ENCODE peak calls at places on chromosome 6, in seven cellular contexts. One of them, this sample, is unnamed.

GRCh38 chr6:7813704-7814103 is 87.8 kb downstream of the BMP6 start:
- DNase-seq in fibroblast of the aortic adventitia: no peak
- DNase-seq in NCI-H774: no peak
- DNase-seq in body of pancreas: no peak
- DNase-seq in AG09319: no peak
- DNase-seq in HEK293T: peak; percentile 14
- DNase-seq in suprapubic skin: no peak
- DNase-seq in this sample: no peak

GRCh38 chr6:111985202-111985731 is 68.6 kb upstream of the CCN6 start:
- DNase-seq in fibroblast of the aortic adventitia: peak; percentile 85
- DNase-seq in NCI-H774: peak; percentile 58
- DNase-seq in body of pancreas: no peak
- DNase-seq in AG09319: no peak
- DNase-seq in HEK293T: no peak
- DNase-seq in suprapubic skin: no peak
- DNase-seq in this sample: no peak

GRCh38 chr6:14360565-14360964 is 243.0 kb downstream of the CD83 start:
- DNase-seq in fibroblast of the aortic adventitia: no peak
- DNase-seq in NCI-H774: no peak
- DNase-seq in body of pancreas: no peak
- DNase-seq in AG09319: no peak
- DNase-seq in HEK293T: no peak
- DNase-seq in suprapubic skin: no peak
- DNase-seq in this sample: no peak

GRCh38 chr6:89186762-89187161 is 30.4 kb downstream of the GABRR1 start:
- DNase-seq in fibroblast of the aortic adventitia: no peak
- DNase-seq in NCI-H774: no peak
- DNase-seq in body of pancreas: no peak
- DNase-seq in AG09319: no peak
- DNase-seq in HEK293T: no peak
- DNase-seq in suprapubic skin: no peak
- DNase-seq in this sample: no peak

GRCh38 chr6:26218824-26219223 is 131.6 kb downstream of the HFE start:
- DNase-seq in fibroblast of the aortic adventitia: no peak
- DNase-seq in NCI-H774: no peak
- DNase-seq in body of pancreas: no peak
- DNase-seq in AG09319: no peak
- DNase-seq in HEK293T: no peak
- DNase-seq in suprapubic skin: no peak
- DNase-seq in this sample: no peak

GRCh38 chr6:45743028-45743615 is 272.5 kb downstream of the CLIC5 start:
- DNase-seq in fibroblast of the aortic adventitia: no peak
- DNase-seq in NCI-H774: no peak
- DNase-seq in body of pancreas: no peak
- DNase-seq in AG09319: no peak
- DNase-seq in HEK293T: no peak
- DNase-seq in suprapubic skin: no peak
- DNase-seq in this sample: no peak

GRCh38 chr6:63897459-63897858 is 261.9 kb downstream of the PHF3 start:
- DNase-seq in fibroblast of the aortic adventitia: peak; percentile 84
- DNase-seq in NCI-H774: no peak
- DNase-seq in body of pancreas: no peak
- DNase-seq in AG09319: no peak
- DNase-seq in HEK293T: no peak
- DNase-seq in suprapubic skin: no peak
- DNase-seq in this sample: no peak

GRCh38 chr6:149856256-149856994 is 7.7 kb downstream of the LRP11 start:
- DNase-seq in fibroblast of the aortic adventitia: no peak
- DNase-seq in NCI-H774: no peak
- DNase-seq in body of pancreas: no peak
- DNase-seq in AG09319: no peak
- DNase-seq in HEK293T: no peak
- DNase-seq in suprapubic skin: no peak
- DNase-seq in this sample: no peak

GRCh38 chr6:83192456-83192855 is 609 bp downstream of the PGM3 start:
- DNase-seq in fibroblast of the aortic adventitia: peak; percentile 22
- DNase-seq in NCI-H774: no peak
- DNase-seq in body of pancreas: no peak
- DNase-seq in AG09319: no peak
- DNase-seq in HEK293T: no peak
- DNase-seq in suprapubic skin: no peak
- DNase-seq in this sample: no peak

GRCh38 chr6:35600659-35601125 is 88.0 kb upstream of the TULP1 start:
- DNase-seq in fibroblast of the aortic adventitia: no peak
- DNase-seq in NCI-H774: no peak
- DNase-seq in body of pancreas: no peak
- DNase-seq in AG09319: no peak
- DNase-seq in HEK293T: no peak
- DNase-seq in suprapubic skin: no peak
- DNase-seq in this sample: no peak

GRCh38 chr6:6875818-6876470 is 231.8 kb upstream of the RREB1 start:
- DNase-seq in fibroblast of the aortic adventitia: peak; percentile 45
- DNase-seq in NCI-H774: no peak
- DNase-seq in body of pancreas: no peak
- DNase-seq in AG09319: no peak
- DNase-seq in HEK293T: no peak
- DNase-seq in suprapubic skin: no peak
- DNase-seq in this sample: no peak

GRCh38 chr6:26251354-26252081 is 113.5 kb upstream of the BTN3A2 start:
- DNase-seq in fibroblast of the aortic adventitia: peak; percentile 93
- DNase-seq in NCI-H774: peak; percentile 86
- DNase-seq in body of pancreas: no peak
- DNase-seq in AG09319: peak; percentile 67
- DNase-seq in HEK293T: no peak
- DNase-seq in suprapubic skin: no peak
- DNase-seq in this sample: no peak

GRCh38 chr6:39892490-39893129 is 41.7 kb downstream of the MOCS1 start:
- DNase-seq in fibroblast of the aortic adventitia: peak; percentile 81
- DNase-seq in NCI-H774: peak; percentile 19
- DNase-seq in body of pancreas: peak; percentile 84
- DNase-seq in AG09319: peak; percentile 27
- DNase-seq in HEK293T: peak; percentile 72
- DNase-seq in suprapubic skin: no peak
- DNase-seq in this sample: no peak

GRCh38 chr6:52571099-52571755 is 5.6 kb downstream of the TRAM2 start:
- DNase-seq in fibroblast of the aortic adventitia: no peak
- DNase-seq in NCI-H774: no peak
- DNase-seq in body of pancreas: no peak
- DNase-seq in AG09319: no peak
- DNase-seq in HEK293T: no peak
- DNase-seq in suprapubic skin: no peak
- DNase-seq in this sample: no peak

GRCh38 chr6:151796842-151797530 is 10.5 kb upstream of the ESR1 start:
- DNase-seq in fibroblast of the aortic adventitia: peak; percentile 72
- DNase-seq in NCI-H774: no peak
- DNase-seq in body of pancreas: no peak
- DNase-seq in AG09319: no peak
- DNase-seq in HEK293T: no peak
- DNase-seq in suprapubic skin: no peak
- DNase-seq in this sample: no peak

GRCh38 chr6:129568015-129568414 is 142.0 kb downstream of the ARHGAP18 start:
- DNase-seq in fibroblast of the aortic adventitia: no peak
- DNase-seq in NCI-H774: no peak
- DNase-seq in body of pancreas: no peak
- DNase-seq in AG09319: no peak
- DNase-seq in HEK293T: no peak
- DNase-seq in suprapubic skin: no peak
- DNase-seq in this sample: no peak

GRCh38 chr6:136547336-136547735 is 2.9 kb downstream of the MAP7 start:
- DNase-seq in fibroblast of the aortic adventitia: peak; percentile 53
- DNase-seq in NCI-H774: no peak
- DNase-seq in body of pancreas: no peak
- DNase-seq in AG09319: no peak
- DNase-seq in HEK293T: peak; percentile 52
- DNase-seq in suprapubic skin: no peak
- DNase-seq in this sample: no peak

GRCh38 chr6:35428421-35429149 is 23.6 kb upstream of the FANCE start:
- DNase-seq in fibroblast of the aortic adventitia: no peak
- DNase-seq in NCI-H774: no peak
- DNase-seq in body of pancreas: no peak
- DNase-seq in AG09319: no peak
- DNase-seq in HEK293T: no peak
- DNase-seq in suprapubic skin: no peak
- DNase-seq in this sample: no peak

GRCh38 chr6:34462561-34462971 is 3.3 kb upstream of the PACSIN1 start:
- DNase-seq in fibroblast of the aortic adventitia: peak; percentile 10
- DNase-seq in NCI-H774: peak; percentile 76
- DNase-seq in body of pancreas: peak; percentile 36
- DNase-seq in AG09319: no peak
- DNase-seq in HEK293T: peak; percentile 72
- DNase-seq in suprapubic skin: no peak
- DNase-seq in this sample: no peak

GRCh38 chr6:56848105-56848504 is 106.8 kb upstream of the BEND6 start:
- DNase-seq in fibroblast of the aortic adventitia: no peak
- DNase-seq in NCI-H774: no peak
- DNase-seq in body of pancreas: no peak
- DNase-seq in AG09319: no peak
- DNase-seq in HEK293T: no peak
- DNase-seq in suprapubic skin: no peak
- DNase-seq in this sample: no peak

GRCh38 chr6:75376347-75377024 is 91.9 kb upstream of the TMEM30A start:
- DNase-seq in fibroblast of the aortic adventitia: peak; percentile 40
- DNase-seq in NCI-H774: no peak
- DNase-seq in body of pancreas: no peak
- DNase-seq in AG09319: no peak
- DNase-seq in HEK293T: no peak
- DNase-seq in suprapubic skin: no peak
- DNase-seq in this sample: no peak